ENCODE peak calls at places on chromosome 20, in four cellular contexts. N is IMR-90, M is H1, I is K562. Y is an unnamed sample.

GRCh38 chr20:1299522-1299921 is 29.4 kb downstream of the SDCBP2 start:
- DNase-seq in M (no peak), I (peak; percentile 16), N (no peak), Y (no peak)

GRCh38 chr20:58990651-58991445 is 9.8 kb downstream of the NELFCD start:
- DNase-seq in M (no peak), N (no peak), I (no peak), Y (no peak)

GRCh38 chr20:571754-572331 is 28.3 kb upstream of the CSNK2A1 start:
- DNase-seq in I (peak; percentile 32), N (no peak), M (no peak), Y (no peak)

GRCh38 chr20:3071610-3072529 is at the start of gene OXT:
- DNase-seq in N (no peak), I (no peak), M (no peak), Y (no peak)

GRCh38 chr20:60715172-60715571 is 536.9 kb upstream of the CDH4 start:
- DNase-seq in I (peak; percentile 21), N (no peak), M (no peak), Y (no peak)

GRCh38 chr20:63158845-63159244 is 57.1 kb downstream of the YTHDF1 start:
- DNase-seq in I (no peak), N (no peak), M (no peak), Y (no peak)

GRCh38 chr20:62659488-62659887 is 17.2 kb downstream of the SLCO4A1 start:
- DNase-seq in I (no peak), M (no peak), N (no peak), Y (no peak)

GRCh38 chr20:40748182-40748581 is 59.1 kb upstream of the MAFB start:
- DNase-seq in N (no peak), M (no peak), I (no peak), Y (no peak)

GRCh38 chr20:14553774-14554524 is 216.5 kb upstream of the FLRT3 start:
- DNase-seq in N (peak; percentile 34), I (no peak), M (no peak), Y (no peak)

GRCh38 chr20:33233129-33233774 is 2.5 kb upstream of the BPIFA1 start:
- DNase-seq in N (no peak), I (no peak), M (peak; percentile 21), Y (no peak)

GRCh38 chr20:32585011-32585518 is at the start of gene NOL4L:
- DNase-seq in M (no peak), I (peak; percentile 75), N (no peak), Y (no peak)

GRCh38 chr20:2364014-2364413 is 16.7 kb upstream of the TGM6 start:
- DNase-seq in N (no peak), I (no peak), M (no peak), Y (no peak)

GRCh38 chr20:31663838-31664695 is 26.4 kb downstream of the COX4I2 start:
- DNase-seq in I (peak; percentile 38), M (no peak), N (no peak), Y (no peak)

GRCh38 chr20:58623579-58624473 is 27.3 kb upstream of the STX16 start:
- DNase-seq in N (peak; percentile 97), I (peak; percentile 88), M (peak; percentile 41), Y (no peak)

GRCh38 chr20:58384821-58385220 is 4.2 kb upstream of the VAPB start:
- DNase-seq in I (no peak), M (no peak), N (no peak), Y (no peak)

GRCh38 chr20:32980131-32980941 is 23.9 kb downstream of the SUN5 start:
- DNase-seq in I (no peak), N (no peak), M (no peak), Y (no peak)

GRCh38 chr20:45470939-45471338 is 1.4 kb downstream of the WFDC2 start:
- DNase-seq in M (no peak), N (no peak), I (peak; percentile 19), Y (no peak)

GRCh38 chr20:25195962-25196700 is 619 bp downstream of the ENTPD6 start:
- DNase-seq in M (no peak), N (peak; percentile 5), I (peak; percentile 11), Y (no peak)

GRCh38 chr20:50242863-50243609 is 52.4 kb downstream of the CEBPB start:
- DNase-seq in M (no peak), I (no peak), N (no peak), Y (no peak)
- TF ChIP-seq CHD1 in M (no peak), I (no peak), N (no peak), Y (no peak)

GRCh38 chr20:47303736-47304135 is 52.8 kb downstream of the ZMYND8 start:
- DNase-seq in M (no peak), I (no peak), N (no peak), Y (no peak)
- TF ChIP-seq CHD1 in M (no peak), I (no peak), N (no peak), Y (no peak)

GRCh38 chr20:53621482-53622246 is 28.0 kb upstream of the ZNF217 start:
- DNase-seq in N (peak; percentile 82), M (no peak), I (peak; percentile 82), Y (peak; percentile 59)
- TF ChIP-seq CHD1 in N (no peak), M (no peak), I (no peak), Y (no peak)

GRCh38 chr20:50600281-50600895 is 90.2 kb downstream of the PTPN1 start:
- DNase-seq in N (no peak), I (no peak), M (no peak), Y (no peak)

GRCh38 chr20:50602432-50603088 is 88.8 kb downstream of the RIPOR3 start:
- DNase-seq in N (no peak), M (no peak), I (no peak), Y (no peak)

GRCh38 chr20:50604451-50604850 is 86.9 kb downstream of the RIPOR3 start:
- DNase-seq in I (no peak), N (no peak), M (no peak), Y (no peak)

GRCh38 chr20:50605136-50605535 is 86.2 kb downstream of the RIPOR3 start:
- DNase-seq in I (no peak), N (no peak), M (no peak), Y (no peak)

GRCh38 chr20:50601511-50602431 is 89.6 kb downstream of the RIPOR3 start:
- DNase-seq in N (no peak), M (no peak), I (peak; percentile 70), Y (no peak)
- TF ChIP-seq CHD1 in N (no peak), M (no peak), I (no peak), Y (no peak)

Y was measured in GM12878.